ENCODE peak calls at places on chromosome X, in seven cellular contexts. One of them, this sample, is unnamed.

GRCh38 chrX:48468693-48469691 is 1.1 kb downstream of the SLC38A5 start:
- DNase-seq in fibroblast of lung: peak; percentile 26
- DNase-seq in neural progenitor cell: peak; percentile 27
- DNase-seq in mesendoderm: peak; percentile 41
- DNase-seq in A549: no peak
- DNase-seq in hepatocyte: no peak
- DNase-seq in K562: peak; percentile 78
- DNase-seq in this sample: peak; percentile 66

GRCh38 chrX:47523297-47523696 is 37.7 kb upstream of the ARAF start:
- DNase-seq in neural progenitor cell: peak; percentile 74
- DNase-seq in hepatocyte: peak; percentile 83
- DNase-seq in mesendoderm: peak; percentile 63
- DNase-seq in K562: peak; percentile 84
- DNase-seq in fibroblast of lung: peak; percentile 65
- DNase-seq in A549: peak; percentile 64
- DNase-seq in this sample: peak; percentile 78

GRCh38 chrX:74242050-74242449 is 61.9 kb upstream of the ZCCHC13 start:
- DNase-seq in K562: no peak
- DNase-seq in hepatocyte: no peak
- DNase-seq in mesendoderm: no peak
- DNase-seq in A549: no peak
- DNase-seq in fibroblast of lung: peak; percentile 39
- DNase-seq in neural progenitor cell: no peak
- DNase-seq in this sample: no peak

GRCh38 chrX:9519546-9520210 is 54.8 kb downstream of the TBL1X start:
- DNase-seq in A549: no peak
- DNase-seq in K562: peak; percentile 25
- DNase-seq in mesendoderm: no peak
- DNase-seq in fibroblast of lung: no peak
- DNase-seq in hepatocyte: peak; percentile 16
- DNase-seq in neural progenitor cell: no peak
- DNase-seq in this sample: no peak

GRCh38 chrX:110795645-110796510 is at the start of gene CHRDL1:
- DNase-seq in hepatocyte: peak; percentile 31
- DNase-seq in fibroblast of lung: peak; percentile 1
- DNase-seq in K562: no peak
- DNase-seq in mesendoderm: peak; percentile 33
- DNase-seq in A549: peak; percentile 2
- DNase-seq in neural progenitor cell: peak; percentile 50
- DNase-seq in this sample: no peak

GRCh38 chrX:41982966-41983365 is 59.6 kb upstream of the CASK start:
- DNase-seq in mesendoderm: no peak
- DNase-seq in K562: no peak
- DNase-seq in hepatocyte: no peak
- DNase-seq in fibroblast of lung: no peak
- DNase-seq in neural progenitor cell: no peak
- DNase-seq in A549: no peak
- DNase-seq in this sample: peak; percentile 1

GRCh38 chrX:11103006-11103405 is 8.1 kb upstream of the HCCS start:
- DNase-seq in fibroblast of lung: no peak
- DNase-seq in hepatocyte: no peak
- DNase-seq in mesendoderm: no peak
- DNase-seq in neural progenitor cell: no peak
- DNase-seq in K562: no peak
- DNase-seq in A549: no peak
- DNase-seq in this sample: no peak

GRCh38 chrX:151206871-151207270 is 30.5 kb downstream of the GPR50 start:
- DNase-seq in hepatocyte: no peak
- DNase-seq in neural progenitor cell: no peak
- DNase-seq in A549: no peak
- DNase-seq in mesendoderm: no peak
- DNase-seq in fibroblast of lung: no peak
- DNase-seq in K562: no peak
- DNase-seq in this sample: no peak

GRCh38 chrX:109190542-109190941 is 291.3 kb downstream of the GUCY2F start:
- DNase-seq in K562: no peak
- DNase-seq in hepatocyte: no peak
- DNase-seq in mesendoderm: no peak
- DNase-seq in neural progenitor cell: no peak
- DNase-seq in A549: no peak
- DNase-seq in fibroblast of lung: no peak
- DNase-seq in this sample: no peak

GRCh38 chrX:427812-428725 is 41.4 kb upstream of the PPP2R3B start:
- DNase-seq in K562: peak; percentile 24
- DNase-seq in mesendoderm: peak; percentile 78
- DNase-seq in hepatocyte: peak; percentile 67
- DNase-seq in neural progenitor cell: peak; percentile 82
- DNase-seq in A549: peak; percentile 50
- DNase-seq in fibroblast of lung: peak; percentile 12
- DNase-seq in this sample: peak; percentile 39

GRCh38 chrX:103520391-103520790 is 1.1 kb upstream of the RAB40A start:
- DNase-seq in hepatocyte: no peak
- DNase-seq in neural progenitor cell: no peak
- DNase-seq in fibroblast of lung: peak; percentile 74
- DNase-seq in A549: no peak
- DNase-seq in mesendoderm: peak; percentile 53
- DNase-seq in K562: no peak
- DNase-seq in this sample: no peak

GRCh38 chrX:11450354-11450753 is 157.1 kb downstream of the AMELX start:
- DNase-seq in K562: no peak
- DNase-seq in A549: no peak
- DNase-seq in neural progenitor cell: no peak
- DNase-seq in mesendoderm: no peak
- DNase-seq in hepatocyte: no peak
- DNase-seq in fibroblast of lung: no peak
- DNase-seq in this sample: no peak

GRCh38 chrX:45508459-45508858 is 307.8 kb upstream of the DIPK2B start:
- DNase-seq in A549: no peak
- DNase-seq in K562: no peak
- DNase-seq in neural progenitor cell: no peak
- DNase-seq in mesendoderm: no peak
- DNase-seq in fibroblast of lung: no peak
- DNase-seq in hepatocyte: no peak
- DNase-seq in this sample: no peak

GRCh38 chrX:4588893-4589292 is 875.4 kb upstream of the PRKX start:
- DNase-seq in fibroblast of lung: no peak
- DNase-seq in K562: no peak
- DNase-seq in A549: no peak
- DNase-seq in mesendoderm: no peak
- DNase-seq in hepatocyte: no peak
- DNase-seq in neural progenitor cell: no peak
- DNase-seq in this sample: no peak

GRCh38 chrX:25158635-25159034 is 142.9 kb upstream of the ARX start:
- DNase-seq in A549: no peak
- DNase-seq in K562: no peak
- DNase-seq in neural progenitor cell: no peak
- DNase-seq in mesendoderm: no peak
- DNase-seq in fibroblast of lung: peak; percentile 2
- DNase-seq in hepatocyte: no peak
- DNase-seq in this sample: no peak

DNA sequence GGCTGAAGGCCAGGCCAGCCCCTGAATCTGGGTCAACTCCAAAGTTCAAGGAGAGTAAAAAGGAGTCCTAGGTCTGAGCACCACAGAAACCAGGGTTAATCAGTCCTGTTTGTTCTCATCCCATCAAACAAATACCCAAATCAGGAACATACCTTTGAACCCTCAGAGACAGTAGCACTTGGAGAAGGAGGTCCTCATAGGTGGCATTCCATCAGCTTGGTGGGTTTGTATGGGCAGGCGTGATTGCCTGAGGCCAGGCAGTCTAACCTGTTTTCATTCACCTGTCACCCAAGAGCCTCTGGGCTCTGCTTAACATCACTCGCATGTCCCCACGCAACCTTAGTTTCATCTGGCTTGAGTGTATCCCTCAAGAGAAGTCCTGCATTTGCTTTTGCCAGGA is 17.5 kb upstream of the MBTPS2 start:
- DNase-seq in mesendoderm: no peak
- DNase-seq in A549: no peak
- DNase-seq in hepatocyte: no peak
- DNase-seq in neural progenitor cell: no peak
- DNase-seq in K562: no peak
- DNase-seq in fibroblast of lung: no peak
- DNase-seq in this sample: no peak
- H3K4me2 ChIP-seq in mesendoderm: no peak overlapping the region
- H3K4me2 ChIP-seq in A549: no peak overlapping the region
- H3K4me2 ChIP-seq in hepatocyte: no peak overlapping the region
- H3K4me2 ChIP-seq in neural progenitor cell: no peak overlapping the region
- H3K4me2 ChIP-seq in K562: no peak overlapping the region
- H3K4me2 ChIP-seq in fibroblast of lung: no peak overlapping the region
- H3K4me2 ChIP-seq in this sample: no peak overlapping the region

GRCh38 chrX:6225307-6226052 is 3.2 kb downstream of the NLGN4X start:
- DNase-seq in fibroblast of lung: no peak
- DNase-seq in K562: no peak
- DNase-seq in mesendoderm: peak; percentile 21
- DNase-seq in A549: no peak
- DNase-seq in neural progenitor cell: peak; percentile 26
- DNase-seq in hepatocyte: no peak
- DNase-seq in this sample: no peak
- H3K4me2 ChIP-seq in fibroblast of lung: no peak overlapping the region
- H3K4me2 ChIP-seq in K562: no peak overlapping the region
- H3K4me2 ChIP-seq in mesendoderm: peak overlapping the region; percentile 15
- H3K4me2 ChIP-seq in A549: peak overlapping the region; percentile 75
- H3K4me2 ChIP-seq in neural progenitor cell: peak overlapping the region; percentile 74
- H3K4me2 ChIP-seq in hepatocyte: peak overlapping the region; percentile 82
- H3K4me2 ChIP-seq in this sample: no peak overlapping the region

GRCh38 chrX:123830309-123830708 is 29.5 kb upstream of the XIAP start:
- DNase-seq in A549: peak; percentile 81
- DNase-seq in mesendoderm: no peak
- DNase-seq in fibroblast of lung: no peak
- DNase-seq in neural progenitor cell: no peak
- DNase-seq in K562: no peak
- DNase-seq in hepatocyte: peak; percentile 81
- DNase-seq in this sample: peak; percentile 74
- H3K4me2 ChIP-seq in A549: peak overlapping the region; percentile 65
- H3K4me2 ChIP-seq in mesendoderm: no peak overlapping the region
- H3K4me2 ChIP-seq in fibroblast of lung: no peak overlapping the region
- H3K4me2 ChIP-seq in neural progenitor cell: no peak overlapping the region
- H3K4me2 ChIP-seq in K562: no peak overlapping the region
- H3K4me2 ChIP-seq in hepatocyte: peak overlapping the region; percentile 52
- H3K4me2 ChIP-seq in this sample: peak overlapping the region; percentile 54

DNA sequence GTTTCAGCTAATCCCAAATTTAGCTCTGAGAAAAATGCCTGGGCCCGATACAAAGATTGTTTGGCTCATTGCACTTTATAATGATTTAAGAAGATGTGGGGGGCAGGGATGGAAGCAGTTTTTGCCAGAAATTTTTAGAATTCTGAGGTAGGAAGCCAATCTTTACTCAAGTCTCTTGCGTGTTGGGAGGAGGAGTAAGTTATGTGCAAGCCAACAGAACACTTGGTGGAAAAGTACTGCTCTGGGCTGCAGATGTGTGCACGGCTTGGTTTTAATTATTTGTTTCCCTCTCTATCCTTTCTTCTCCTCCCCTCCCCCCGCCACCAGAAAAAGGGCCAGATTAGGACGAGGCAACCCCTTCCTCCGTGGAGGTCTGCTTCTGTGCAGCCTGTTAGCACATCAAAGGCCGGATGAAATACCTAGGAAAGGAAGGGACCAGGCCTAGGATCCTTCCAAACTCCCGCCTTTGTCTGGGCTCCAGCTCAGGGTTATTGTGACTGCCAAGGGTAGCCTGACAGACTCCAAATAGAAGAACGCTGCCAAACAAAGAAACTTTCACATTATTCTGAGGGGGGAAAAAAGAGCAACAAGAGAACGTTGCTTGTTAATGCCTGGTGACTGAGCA is 1.0 kb upstream of the PGRMC1 start:
- DNase-seq in mesendoderm: peak; percentile 66
- DNase-seq in hepatocyte: no peak
- DNase-seq in neural progenitor cell: peak; percentile 41
- DNase-seq in A549: no peak
- DNase-seq in fibroblast of lung: peak; percentile 1
- DNase-seq in K562: no peak
- DNase-seq in this sample: no peak
- H3K4me2 ChIP-seq in mesendoderm: no peak overlapping the region
- H3K4me2 ChIP-seq in hepatocyte: peak overlapping the region; percentile 80
- H3K4me2 ChIP-seq in neural progenitor cell: peak overlapping the region; percentile 75
- H3K4me2 ChIP-seq in A549: peak overlapping the region; percentile 70
- H3K4me2 ChIP-seq in fibroblast of lung: no peak overlapping the region
- H3K4me2 ChIP-seq in K562: peak overlapping the region; percentile 70
- H3K4me2 ChIP-seq in this sample: no peak overlapping the region

GRCh38 chrX:23673108-23673507 is 5.8 kb downstream of the PRDX4 start:
- DNase-seq in mesendoderm: no peak
- DNase-seq in fibroblast of lung: no peak
- DNase-seq in A549: no peak
- DNase-seq in neural progenitor cell: no peak
- DNase-seq in K562: no peak
- DNase-seq in hepatocyte: no peak
- DNase-seq in this sample: no peak
- H3K4me2 ChIP-seq in mesendoderm: no peak overlapping the region
- H3K4me2 ChIP-seq in fibroblast of lung: no peak overlapping the region
- H3K4me2 ChIP-seq in A549: no peak overlapping the region
- H3K4me2 ChIP-seq in neural progenitor cell: no peak overlapping the region
- H3K4me2 ChIP-seq in K562: no peak overlapping the region
- H3K4me2 ChIP-seq in hepatocyte: no peak overlapping the region
- H3K4me2 ChIP-seq in this sample: no peak overlapping the region

DNA sequence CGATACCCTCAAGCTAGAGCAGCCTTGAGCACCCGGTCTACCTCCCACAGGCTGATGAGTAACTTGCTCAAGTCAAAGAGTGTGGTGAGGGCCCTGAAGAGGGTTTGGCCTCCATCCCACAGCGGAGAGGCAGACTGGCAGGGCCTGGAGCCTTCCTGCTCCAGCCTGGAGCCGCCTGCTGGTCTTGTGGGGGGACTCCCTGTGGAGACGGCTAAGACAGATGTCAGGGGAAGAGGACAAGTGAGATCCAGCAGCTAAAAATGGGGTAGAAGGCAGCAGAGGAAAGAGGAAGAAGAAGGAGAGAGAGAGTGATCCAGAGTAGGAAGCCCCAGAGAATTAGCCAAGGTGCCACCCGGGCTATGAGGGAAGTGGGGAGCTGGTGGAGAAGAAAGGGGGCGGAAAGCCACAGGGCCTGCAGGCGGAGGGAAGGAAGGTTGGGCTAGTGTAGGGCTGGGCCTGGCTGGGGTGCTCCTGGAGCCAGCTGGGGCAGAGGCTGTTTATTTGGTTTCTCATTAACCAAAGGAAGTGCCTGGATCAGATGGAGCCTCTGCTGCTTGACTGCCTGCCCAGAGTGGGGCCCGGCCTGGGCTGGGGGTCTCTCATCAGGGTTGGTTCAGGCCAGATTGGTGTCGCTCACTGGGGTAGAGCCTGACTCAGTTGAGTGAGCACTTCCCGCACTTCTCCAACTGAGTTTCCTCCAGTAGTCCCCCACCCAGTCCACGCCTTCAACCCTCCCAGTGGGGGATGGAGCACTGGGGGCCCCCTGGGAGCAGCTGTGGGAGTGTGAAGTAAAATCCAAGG is 14.2 kb downstream of the EFNB1 start:
- DNase-seq in fibroblast of lung: peak; percentile 33
- DNase-seq in A549: no peak
- DNase-seq in neural progenitor cell: no peak
- DNase-seq in K562: no peak
- DNase-seq in mesendoderm: no peak
- DNase-seq in hepatocyte: no peak
- DNase-seq in this sample: no peak
- H3K4me2 ChIP-seq in fibroblast of lung: no peak overlapping the region
- H3K4me2 ChIP-seq in A549: no peak overlapping the region
- H3K4me2 ChIP-seq in neural progenitor cell: no peak overlapping the region
- H3K4me2 ChIP-seq in K562: no peak overlapping the region
- H3K4me2 ChIP-seq in mesendoderm: no peak overlapping the region
- H3K4me2 ChIP-seq in hepatocyte: no peak overlapping the region
- H3K4me2 ChIP-seq in this sample: no peak overlapping the region

This sample was measured in OCI-LY7.